ENCODE peak calls at places on chromosomes 11 and 22, in seven cellular contexts. Q, W, H, M, E, O and V are unnamed samples.

GRCh38 chr11:9518835-9519234 is 54.6 kb upstream of the WEE1 start:
- DNase-seq in E (no peak), W (no peak), M (no peak), O (no peak), H (no peak), Q (no peak), V (no peak)

GRCh38 chr11:2445948-2446551 is 1.2 kb downstream of the KCNQ1 start:
- DNase-seq in H (peak), E (no peak), Q (no peak), O (no peak), M (no peak), W (no peak), V (no peak)

GRCh38 chr11:84685976-84686375 is 941.2 kb downstream of the DLG2 start:
- DNase-seq in M (no peak), O (no peak), E (no peak), W (no peak), H (no peak), Q (no peak), V (no peak)

GRCh38 chr11:2599561-2600189 is 100.1 kb downstream of the KCNQ1OT1 start:
- DNase-seq in E (no peak), W (no peak), M (no peak), H (no peak), Q (no peak), O (no peak), V (peak)

GRCh38 chr11:47271961-47272661 is 2.2 kb downstream of the MADD start:
- DNase-seq in E (no peak), Q (no peak), H (peak), O (no peak), M (no peak), W (no peak), V (no peak)

GRCh38 chr11:119204066-119204465 is 2.1 kb upstream of the CBL start:
- DNase-seq in H (no peak), W (no peak), Q (no peak), M (no peak), O (no peak), E (no peak), V (no peak)

GRCh38 chr11:69259072-69259471 is 34.9 kb upstream of the MYEOV start:
- DNase-seq in O (no peak), M (no peak), H (no peak), Q (no peak), W (no peak), E (no peak), V (no peak)

GRCh38 chr11:69956669-69957190 is 121.4 kb upstream of the ANO1 start:
- DNase-seq in W (no peak), E (no peak), O (no peak), H (no peak), Q (no peak), M (no peak), V (no peak)

GRCh38 chr22:26751217-26751616 is 93.8 kb downstream of the MIAT start:
- DNase-seq in W (no peak), H (no peak), M (no peak), E (no peak), O (no peak), Q (peak), V (no peak)

GRCh38 chr22:21665047-21665851 is 563 bp upstream of the PPIL2 start:
- DNase-seq in W (no peak), Q (no peak), M (no peak), E (no peak), O (no peak), H (no peak), V (no peak)

GRCh38 chr11:125418396-125418795 is 77.7 kb downstream of the FEZ1 start:
- DNase-seq in E (no peak), W (no peak), H (no peak), O (no peak), M (no peak), Q (no peak), V (no peak)

GRCh38 chr11:90911192-90911591 is 688.3 kb upstream of the CHORDC1 start:
- DNase-seq in W (no peak), Q (no peak), O (no peak), E (no peak), M (no peak), H (no peak), V (no peak)

GRCh38 chr11:15665368-15665871 is 550.7 kb downstream of the INSC start:
- DNase-seq in E (peak), Q (no peak), W (no peak), M (no peak), O (no peak), H (no peak), V (no peak)

GRCh38 chr11:132125855-132126841 is 755.7 kb downstream of the NTM start:
- DNase-seq in O (no peak), E (no peak), W (no peak), H (peak), Q (no peak), M (no peak), V (peak)

GRCh38 chr22:46801331-46801811 is 38.9 kb downstream of the TBC1D22A start:
- DNase-seq in E (peak), W (no peak), O (no peak), H (no peak), Q (no peak), M (no peak), V (no peak)

GRCh38 chr22:24977370-24978230 is 25.1 kb downstream of the KIAA1671 start:
- DNase-seq in O (no peak), M (no peak), E (no peak), Q (no peak), H (no peak), W (no peak), V (no peak)

GRCh38 chr22:34975721-34976120 is 90.2 kb upstream of the ISX start:
- DNase-seq in Q (no peak), E (no peak), M (no peak), W (no peak), O (no peak), H (no peak), V (peak)

GRCh38 chr11:73412308-73412707 is 36.1 kb downstream of the RELT start:
- DNase-seq in W (no peak), H (no peak), M (no peak), Q (no peak), O (no peak), E (no peak), V (no peak)

GRCh38 chr11:86141645-86142569 is 73.0 kb upstream of the PICALM start:
- DNase-seq in W (no peak), H (no peak), E (no peak), Q (no peak), M (no peak), O (no peak), V (no peak)

GRCh38 chr11:114616516-114616915 is 20.9 kb upstream of the NXPE4 start:
- DNase-seq in E (no peak), W (no peak), Q (no peak), M (no peak), O (no peak), H (no peak), V (no peak)

GRCh38 chr11:74057251-74058151 is 48.6 kb upstream of the UCP3 start:
- DNase-seq in H (no peak), W (peak), E (peak), M (peak), O (no peak), Q (no peak), V (no peak)

GRCh38 chr11:73539506-73540084 is 58.3 kb downstream of the FAM168A start:
- DNase-seq in W (no peak), H (peak), M (no peak), Q (no peak), O (no peak), E (no peak), V (no peak)

GRCh38 chr11:44780940-44781631 is 54.3 kb downstream of the TSPAN18 start:
- DNase-seq in O (no peak), E (no peak), W (no peak), H (no peak), Q (no peak), M (peak), V (no peak)

DNA sequence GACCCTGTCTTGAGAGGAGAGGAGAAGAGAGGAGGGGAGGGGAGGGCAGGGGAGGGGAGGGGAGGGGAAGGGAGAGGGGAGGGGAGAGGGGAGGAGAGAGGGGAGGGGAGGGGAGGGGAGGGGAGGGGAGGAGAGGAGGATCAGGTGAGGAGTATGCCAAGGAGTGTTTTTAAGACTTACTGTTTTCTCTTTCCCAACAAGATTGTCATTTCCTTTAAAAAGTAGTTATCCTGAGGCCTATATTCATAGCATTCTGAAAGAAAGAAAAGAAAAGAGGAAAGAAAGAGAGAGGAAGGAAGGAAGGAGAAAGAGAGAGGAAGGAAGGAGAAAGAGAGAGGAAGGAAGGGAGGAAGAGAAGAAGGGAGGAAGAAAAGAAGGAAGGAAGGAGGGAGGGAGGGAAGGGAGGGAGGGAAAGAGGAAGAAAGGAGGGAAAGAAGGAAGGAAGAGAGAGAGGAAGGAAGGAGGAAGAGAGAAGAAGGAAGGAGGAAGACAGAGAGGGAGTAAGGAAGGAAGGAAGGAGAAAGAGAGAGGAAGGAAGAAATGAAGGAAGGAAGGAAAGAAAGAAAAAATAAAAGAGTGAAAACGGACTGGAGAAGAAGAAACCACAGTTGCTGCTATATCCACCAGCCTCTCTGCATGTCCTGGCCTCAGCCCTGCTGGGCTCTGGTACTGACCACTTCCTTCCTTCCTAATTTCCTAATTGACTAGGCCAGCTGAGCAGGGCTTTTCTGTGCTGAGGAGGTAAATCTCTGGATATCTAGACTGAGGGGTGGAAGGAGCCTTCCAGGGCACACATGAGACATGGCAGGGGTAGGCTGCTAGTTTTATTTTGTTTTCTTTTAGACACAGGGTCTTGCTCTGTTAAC is 1.2 kb upstream of the SAA1 start:
- DNase-seq in O (no peak), E (no peak), W (no peak), M (no peak), Q (no peak), H (no peak), V (no peak)
- TF ChIP-seq JUND in O (no peak), E (no peak), W (no peak), M (no peak), Q (no peak), H (no peak), V (no peak)

DNA sequence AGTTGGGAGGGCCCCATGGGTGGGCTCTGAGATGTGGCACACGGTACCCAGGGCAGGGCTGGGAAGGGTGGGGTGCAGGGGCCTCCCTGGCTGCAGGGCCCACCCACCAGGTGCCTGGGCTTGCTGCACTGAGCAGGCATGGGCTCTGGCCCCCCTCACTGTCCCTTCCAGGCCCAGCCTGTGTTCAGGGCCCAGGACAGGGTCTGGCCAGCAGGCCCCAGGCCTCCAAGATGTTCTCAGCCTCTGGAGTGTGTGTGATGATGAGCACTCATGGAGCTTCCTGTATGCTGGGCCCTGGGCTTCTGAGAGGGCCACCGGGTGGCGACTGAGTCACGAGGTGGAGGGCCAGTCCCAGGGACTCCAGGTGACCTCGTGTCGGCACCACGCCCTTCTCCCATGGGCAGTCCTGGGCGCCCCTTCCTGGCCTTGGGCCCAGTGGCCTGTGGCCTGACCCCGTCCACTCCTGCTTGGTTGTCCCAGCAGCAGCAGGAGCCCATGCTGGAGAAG is 55.9 kb upstream of the CCDC188 start:
- DNase-seq in M (peak), W (no peak), E (no peak), O (no peak), Q (no peak), H (no peak), V (no peak)
- TF ChIP-seq JUND in M (no peak), W (no peak), E (no peak), O (no peak), Q (no peak), H (no peak), V (no peak)

GRCh38 chr11:88535916-88536547 is 198.5 kb upstream of the CTSC start:
- DNase-seq in H (no peak), W (peak), Q (no peak), E (peak), O (no peak), M (no peak), V (no peak)
- TF ChIP-seq JUND in H (peak), W (peak), Q (no peak), E (no peak), O (no peak), M (no peak), V (no peak)

GRCh38 chr22:38761202-38762162 is 5.7 kb upstream of the SUN2 start:
- DNase-seq in W (no peak), H (no peak), M (no peak), E (no peak), O (no peak), Q (no peak), V (no peak)
- TF ChIP-seq JUND in W (no peak), H (no peak), M (no peak), E (no peak), O (no peak), Q (no peak), V (no peak)

DNA sequence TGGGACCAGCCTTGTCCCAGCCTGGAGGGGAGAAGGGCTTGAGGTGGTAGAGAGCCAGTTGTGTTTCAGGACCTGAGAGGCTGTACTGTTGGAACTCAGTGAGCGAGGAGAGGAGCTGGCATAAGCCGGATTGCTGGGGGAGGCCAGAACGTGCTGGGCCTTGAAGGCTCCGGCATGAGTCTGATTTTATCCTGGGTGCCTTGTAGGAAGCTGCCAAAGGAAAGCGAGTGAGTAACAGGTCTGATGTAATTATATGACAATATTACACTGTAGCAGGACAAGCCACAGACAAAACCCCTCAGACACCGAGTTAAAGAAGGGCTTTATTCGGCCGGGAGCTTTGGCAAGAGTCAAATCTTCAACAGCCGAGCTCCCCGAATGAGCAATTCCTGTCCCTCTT is 17.2 kb downstream of the AP2A2 start:
- DNase-seq in W (no peak), H (no peak), M (no peak), O (no peak), E (no peak), Q (no peak), V (no peak)
- TF ChIP-seq JUND in W (no peak), H (no peak), M (no peak), O (no peak), E (no peak), Q (no peak), V (no peak)

DNA sequence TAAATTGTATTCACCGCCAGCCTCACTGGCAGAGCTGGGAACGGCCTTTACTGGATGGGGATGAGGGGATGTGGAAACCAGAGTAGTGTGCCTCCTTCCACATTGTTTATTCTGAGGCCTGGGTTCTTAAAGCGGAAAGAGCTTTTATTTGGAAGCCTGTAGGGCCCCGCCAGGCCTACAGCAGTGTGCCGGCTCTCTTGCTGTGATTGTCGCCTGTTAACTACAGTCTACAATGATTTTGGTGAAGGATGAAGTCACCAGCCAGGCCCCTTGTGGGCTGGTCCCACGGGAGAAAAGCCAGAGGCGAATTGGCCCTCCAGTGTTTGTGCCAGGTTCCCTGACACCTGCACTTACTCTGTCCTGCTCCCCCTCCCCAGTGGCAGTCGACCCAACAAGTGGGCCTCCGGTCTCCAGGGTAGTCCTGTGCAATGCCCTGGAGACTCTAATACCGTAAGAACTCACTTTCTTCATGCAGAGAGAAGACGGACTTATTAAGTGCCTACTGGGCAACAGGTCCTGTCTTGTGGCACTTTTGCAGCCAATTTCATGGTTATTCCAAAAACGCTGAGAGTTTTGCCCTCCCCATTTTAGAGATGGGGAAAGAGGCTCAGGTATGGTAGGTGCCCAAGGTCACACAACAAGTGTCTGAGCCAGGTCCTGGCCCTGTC is 1.2 kb downstream of the MICAL2 start:
- DNase-seq in Q (no peak), O (no peak), M (no peak), W (no peak), H (no peak), E (no peak), V (no peak)
- TF ChIP-seq JUND in Q (no peak), O (no peak), M (no peak), W (no peak), H (no peak), E (no peak), V (no peak)

GRCh38 chr11:67649634-67650540 is 643 bp downstream of the ACY3 start:
- DNase-seq in Q (no peak), E (no peak), M (no peak), H (no peak), W (no peak), O (no peak), V (no peak)
- TF ChIP-seq JUND in Q (no peak), E (no peak), M (no peak), H (no peak), W (no peak), O (no peak), V (no peak)

GRCh38 chr11:71933141-71933933 is 4.5 kb downstream of the RNF121 start:
- DNase-seq in O (no peak), E (no peak), W (no peak), Q (no peak), M (no peak), H (no peak), V (no peak)
- TF ChIP-seq JUND in O (no peak), E (no peak), W (no peak), Q (no peak), M (no peak), H (no peak), V (no peak)

DNA sequence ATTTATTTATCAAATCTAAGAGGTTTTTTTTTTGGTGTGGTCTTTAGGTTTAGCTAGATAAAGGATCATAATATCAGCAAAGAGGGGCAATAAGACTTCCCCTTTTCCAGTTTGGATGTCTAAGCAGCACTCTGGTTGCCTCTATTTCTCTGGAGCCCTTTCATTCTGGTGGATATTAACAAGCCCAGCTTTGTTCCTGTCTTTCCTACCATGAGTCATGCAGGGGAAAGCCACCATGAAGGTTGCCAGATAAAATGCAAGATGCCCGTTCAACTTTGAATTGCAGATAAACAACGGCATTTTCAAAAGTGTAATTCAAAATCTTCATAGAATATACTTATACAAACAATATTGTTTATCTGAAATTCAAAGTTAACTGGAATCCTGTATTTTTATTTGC is 143.6 kb downstream of the ADAMTS15 start:
- DNase-seq in W (no peak), E (no peak), Q (no peak), H (no peak), O (no peak), M (no peak), V (no peak)
- TF ChIP-seq JUND in W (no peak), E (no peak), Q (no peak), H (peak), O (no peak), M (no peak), V (no peak)

GRCh38 chr11:67372232-67372992 is 986 bp downstream of the CLCF1 start:
- DNase-seq in M (peak), E (no peak), O (no peak), W (no peak), H (peak), Q (no peak), V (no peak)

GRCh38 chr11:67372993-67373915 is at the start of gene CLCF1:
- DNase-seq in E (no peak), H (peak), W (no peak), M (peak), O (no peak), Q (no peak), V (peak)

GRCh38 chr11:67374571-67375276 is 1.3 kb upstream of the CLCF1 start:
- DNase-seq in M (no peak), Q (no peak), O (no peak), E (no peak), H (no peak), W (no peak), V (no peak)

GRCh38 chr11:67375320-67376021 is 2.1 kb upstream of the CLCF1 start:
- DNase-seq in W (no peak), M (no peak), H (no peak), O (no peak), E (no peak), Q (no peak), V (no peak)

GRCh38 chr11:67373916-67374570 is 645 bp upstream of the CLCF1 start:
- DNase-seq in Q (peak), W (peak), H (peak), O (no peak), E (peak), M (peak), V (peak)
- TF ChIP-seq JUND in Q (peak), W (no peak), H (peak), O (no peak), E (no peak), M (peak), V (no peak)